ENCODE peak calls at places on chromosomes 11 and 22, in seven cellular contexts. Y is HCT116, X is H1, O is SK-N-SH, V is HepG2, F is K562, M is GM12878. Z is an unnamed sample.
A peak's percentile ranks its signal among the peaks of the same experiment; 100 is the strongest.

GRCh38 chr11:76120513-76121081 is 85.7 kb downstream of the WNT11 start:
- DNase-seq in Y (no peak), X (peak; percentile 15), O (no peak), V (no peak), F (no peak), M (no peak), Z (no peak)

GRCh38 chr11:5204787-5205186 is 4.3 kb upstream of the OR51V1 start:
- DNase-seq in Y (peak; percentile 68), X (peak; percentile 3), O (peak; percentile 10), V (peak; percentile 50), F (peak; percentile 86), M (no peak), Z (peak; percentile 19)

GRCh38 chr11:2375341-2375853 is 1.7 kb upstream of the CD81 start:
- DNase-seq in Y (no peak), X (no peak), O (no peak), V (peak; percentile 16), F (no peak), M (no peak), Z (no peak)

GRCh38 chr11:119094816-119095065 is 6.9 kb downstream of the DPAGT1 start:
- DNase-seq in Y (no peak), X (no peak), O (peak; percentile 80), V (peak; percentile 64), F (peak; percentile 52), M (no peak), Z (peak; percentile 67)

GRCh38 chr11:12330491-12331231 is 46.7 kb upstream of the PARVA start:
- DNase-seq in Y (no peak), X (no peak), O (no peak), V (no peak), F (no peak), M (no peak), Z (no peak)

GRCh38 chr11:19060629-19061028 is at the start of gene MRGPRX2:
- DNase-seq in Y (no peak), X (no peak), O (no peak), V (no peak), F (no peak), M (no peak), Z (no peak)

GRCh38 chr11:29326757-29327156 is 690.1 kb downstream of the KCNA4 start:
- DNase-seq in Y (no peak), X (no peak), O (no peak), V (no peak), F (no peak), M (no peak), Z (no peak)

GRCh38 chr11:17722000-17722643 is 2.8 kb downstream of the MYOD1 start:
- DNase-seq in Y (peak; percentile 41), X (no peak), O (peak; percentile 70), V (no peak), F (peak; percentile 41), M (no peak), Z (peak; percentile 64)

GRCh38 chr11:27214713-27215112 is 148.3 kb downstream of the CCDC34 start:
- DNase-seq in Y (no peak), X (no peak), O (no peak), V (no peak), F (no peak), M (no peak), Z (no peak)

GRCh38 chr22:33472462-33473344 is 414.5 kb upstream of the SYN3 start:
- DNase-seq in Y (no peak), X (no peak), O (no peak), V (no peak), F (no peak), M (peak; percentile 78), Z (no peak)

GRCh38 chr22:48710410-48710809 is 1117.3 kb downstream of the BRD1 start:
- DNase-seq in Y (no peak), X (no peak), O (no peak), V (no peak), F (no peak), M (no peak), Z (no peak)

GRCh38 chr11:129846508-129847335 is 31.1 kb downstream of the TMEM45B start:
- DNase-seq in Y (no peak), X (no peak), O (no peak), V (peak; percentile 83), F (no peak), M (peak; percentile 17), Z (peak; percentile 97)

GRCh38 chr22:36922752-36923457 is 9.5 kb downstream of the CSF2RB start:
- DNase-seq in Y (no peak), X (no peak), O (no peak), V (no peak), F (no peak), M (no peak), Z (no peak)
- TF ChIP-seq JUND in Y (no peak), X (no peak), O (no peak), V (no peak), F (no peak), M (no peak), Z (no peak)

GRCh38 chr11:34620202-34620601 is 691 bp upstream of the EHF start:
- DNase-seq in Y (no peak), X (no peak), O (no peak), V (no peak), F (no peak), M (no peak), Z (no peak)

GRCh38 chr11:34623463-34623862 is 2.6 kb downstream of the EHF start:
- DNase-seq in Y (no peak), X (no peak), O (no peak), V (no peak), F (no peak), M (no peak), Z (no peak)

GRCh38 chr11:34621876-34622275 is 983 bp downstream of the EHF start:
- DNase-seq in Y (no peak), X (no peak), O (no peak), V (peak; percentile 30), F (no peak), M (no peak), Z (no peak)

GRCh38 chr11:34619062-34619516 is 1.8 kb upstream of the EHF start:
- DNase-seq in Y (no peak), X (no peak), O (peak; percentile 18), V (no peak), F (peak; percentile 69), M (no peak), Z (no peak)

GRCh38 chr11:34620820-34621792 is at the start of gene EHF:
- DNase-seq in Y (no peak), X (no peak), O (no peak), V (no peak), F (no peak), M (no peak), Z (peak; percentile 92)
- TF ChIP-seq JUND in Y (no peak), X (no peak), O (no peak), V (no peak), F (no peak), M (no peak), Z (no peak)

DNA sequence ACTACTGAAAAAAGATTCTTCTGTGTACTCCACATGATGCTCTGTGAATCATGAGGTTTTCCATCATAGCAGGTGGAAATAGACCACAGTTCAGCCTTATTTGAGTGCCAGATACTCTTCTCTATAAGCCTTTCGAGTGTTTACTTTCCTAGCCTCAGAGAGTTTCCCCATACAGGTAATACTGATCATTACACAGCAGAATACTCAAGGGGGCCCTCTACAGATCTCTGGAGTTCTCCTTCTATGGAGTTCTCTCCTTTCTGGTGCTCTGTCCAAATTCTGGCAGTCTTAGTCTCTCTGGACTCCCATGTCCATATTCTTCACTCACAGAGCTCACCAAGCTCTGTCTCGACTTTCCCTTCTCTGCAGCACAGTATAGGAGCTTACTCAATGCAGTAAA is 175.7 kb upstream of the CARD18 start:
- DNase-seq in Y (no peak), X (no peak), O (no peak), V (peak; percentile 15), F (no peak), M (no peak), Z (no peak)
- TF ChIP-seq JUND in Y (no peak), X (no peak), O (no peak), V (no peak), F (no peak), M (no peak), Z (no peak)

GRCh38 chr11:102446606-102447005 is 6.0 kb downstream of the TMEM123 start:
- DNase-seq in Y (no peak), X (no peak), O (no peak), V (no peak), F (no peak), M (no peak), Z (no peak)
- TF ChIP-seq JUND in Y (no peak), X (no peak), O (peak; percentile 85), V (no peak), F (no peak), M (no peak), Z (no peak)

GRCh38 chr11:10305964-10306918 is 1.4 kb downstream of the ADM start:
- DNase-seq in Y (no peak), X (no peak), O (peak; percentile 64), V (no peak), F (peak; percentile 9), M (no peak), Z (peak; percentile 10)
- TF ChIP-seq JUND in Y (no peak), X (no peak), O (no peak), V (no peak), F (no peak), M (no peak), Z (no peak)

GRCh38 chr22:43377486-43377995 is 34.3 kb upstream of the MPPED1 start:
- DNase-seq in Y (no peak), X (no peak), O (no peak), V (no peak), F (no peak), M (no peak), Z (no peak)
- TF ChIP-seq JUND in Y (no peak), X (no peak), O (no peak), V (no peak), F (no peak), M (no peak), Z (no peak)

DNA sequence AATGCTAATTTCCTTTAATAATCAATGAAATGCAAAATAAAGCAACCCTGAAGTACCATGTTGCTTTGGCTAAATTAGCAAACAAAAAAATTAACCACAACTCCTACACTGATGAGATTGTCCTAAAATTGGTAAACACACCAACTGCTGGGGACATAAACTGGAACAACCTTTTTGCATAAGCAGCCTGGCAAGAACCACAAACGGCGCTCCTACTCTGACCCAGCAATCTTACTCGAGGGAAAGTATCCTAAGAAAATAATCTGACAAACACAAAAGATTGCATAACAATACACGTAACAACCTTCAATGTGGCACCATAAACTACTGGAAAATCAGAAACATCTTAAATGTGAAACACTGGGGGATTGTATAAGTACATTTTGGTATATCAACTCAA is 189.8 kb upstream of the PITPNB start:
- DNase-seq in Y (no peak), X (no peak), O (no peak), V (no peak), F (no peak), M (no peak), Z (no peak)
- TF ChIP-seq JUND in Y (no peak), X (no peak), O (no peak), V (no peak), F (no peak), M (no peak), Z (no peak)

Z was measured in T47D.